ENCODE peak calls at places on chromosomes 2 and 18, in six cellular contexts. One of them, this sample, is unnamed.
A peak's percentile ranks its signal among the peaks of the same experiment; 100 is the strongest.

GRCh38 chr2:48227617-48228344 is 302.2 kb upstream of the STON1 start:
- DNase-seq in endothelial cell: no peak
- DNase-seq in LoVo: no peak
- DNase-seq in kidney: no peak
- DNase-seq in activated CD4-positive, alpha-beta T cell treated with anti-CD3 and anti-CD28 coated beads for 36 hours: no peak
- DNase-seq in NCI-H1417: no peak
- DNase-seq in this sample: no peak

GRCh38 chr2:71451695-71452094 is 1.7 kb upstream of the DYSF start:
- DNase-seq in NCI-H1417: no peak
- DNase-seq in kidney: no peak
- DNase-seq in LoVo: no peak
- DNase-seq in endothelial cell: no peak
- DNase-seq in activated CD4-positive, alpha-beta T cell treated with anti-CD3 and anti-CD28 coated beads for 36 hours: no peak
- DNase-seq in this sample: no peak

GRCh38 chr2:159129807-159130206 is 156.7 kb downstream of the WDSUB1 start:
- DNase-seq in activated CD4-positive, alpha-beta T cell treated with anti-CD3 and anti-CD28 coated beads for 36 hours: no peak
- DNase-seq in NCI-H1417: no peak
- DNase-seq in kidney: peak; percentile 83
- DNase-seq in LoVo: no peak
- DNase-seq in endothelial cell: no peak
- DNase-seq in this sample: no peak

GRCh38 chr2:230262246-230262645 is 36.7 kb downstream of the SP140 start:
- DNase-seq in kidney: no peak
- DNase-seq in NCI-H1417: no peak
- DNase-seq in activated CD4-positive, alpha-beta T cell treated with anti-CD3 and anti-CD28 coated beads for 36 hours: no peak
- DNase-seq in endothelial cell: no peak
- DNase-seq in LoVo: no peak
- DNase-seq in this sample: no peak

GRCh38 chr2:165902929-165903328 is 50.6 kb downstream of the TTC21B start:
- DNase-seq in endothelial cell: no peak
- DNase-seq in NCI-H1417: no peak
- DNase-seq in LoVo: no peak
- DNase-seq in kidney: no peak
- DNase-seq in activated CD4-positive, alpha-beta T cell treated with anti-CD3 and anti-CD28 coated beads for 36 hours: no peak
- DNase-seq in this sample: no peak

GRCh38 chr2:46923011-46923669 is 7.5 kb upstream of the MCFD2 start:
- DNase-seq in NCI-H1417: no peak
- DNase-seq in kidney: no peak
- DNase-seq in LoVo: peak; percentile 57
- DNase-seq in activated CD4-positive, alpha-beta T cell treated with anti-CD3 and anti-CD28 coated beads for 36 hours: no peak
- DNase-seq in endothelial cell: no peak
- DNase-seq in this sample: no peak

GRCh38 chr2:215904101-215904500 is 109.2 kb downstream of the MREG start:
- DNase-seq in kidney: no peak
- DNase-seq in endothelial cell: no peak
- DNase-seq in NCI-H1417: no peak
- DNase-seq in LoVo: no peak
- DNase-seq in activated CD4-positive, alpha-beta T cell treated with anti-CD3 and anti-CD28 coated beads for 36 hours: no peak
- DNase-seq in this sample: no peak

GRCh38 chr2:29009711-29010677 is 28.9 kb downstream of the TOGARAM2 start:
- DNase-seq in activated CD4-positive, alpha-beta T cell treated with anti-CD3 and anti-CD28 coated beads for 36 hours: no peak
- DNase-seq in NCI-H1417: no peak
- DNase-seq in endothelial cell: no peak
- DNase-seq in kidney: peak; percentile 66
- DNase-seq in LoVo: no peak
- DNase-seq in this sample: no peak

GRCh38 chr2:191038241-191038725 is 24.3 kb upstream of the STAT1 start:
- DNase-seq in NCI-H1417: no peak
- DNase-seq in kidney: no peak
- DNase-seq in endothelial cell: no peak
- DNase-seq in activated CD4-positive, alpha-beta T cell treated with anti-CD3 and anti-CD28 coated beads for 36 hours: peak; percentile 43
- DNase-seq in LoVo: no peak
- DNase-seq in this sample: no peak

GRCh38 chr2:46460241-46460921 is 19.0 kb upstream of the TMEM247 start:
- DNase-seq in kidney: peak; percentile 80
- DNase-seq in NCI-H1417: no peak
- DNase-seq in activated CD4-positive, alpha-beta T cell treated with anti-CD3 and anti-CD28 coated beads for 36 hours: no peak
- DNase-seq in endothelial cell: no peak
- DNase-seq in LoVo: no peak
- DNase-seq in this sample: peak; percentile 67

GRCh38 chr2:238169708-238170251 is 11.0 kb downstream of the ERFE start:
- DNase-seq in LoVo: no peak
- DNase-seq in endothelial cell: no peak
- DNase-seq in NCI-H1417: no peak
- DNase-seq in activated CD4-positive, alpha-beta T cell treated with anti-CD3 and anti-CD28 coated beads for 36 hours: no peak
- DNase-seq in kidney: peak; percentile 90
- DNase-seq in this sample: peak; percentile 58

GRCh38 chr2:239299218-239299939 is 101.4 kb downstream of the HDAC4 start:
- DNase-seq in LoVo: no peak
- DNase-seq in activated CD4-positive, alpha-beta T cell treated with anti-CD3 and anti-CD28 coated beads for 36 hours: no peak
- DNase-seq in NCI-H1417: no peak
- DNase-seq in endothelial cell: no peak
- DNase-seq in kidney: peak; percentile 50
- DNase-seq in this sample: peak; percentile 35

GRCh38 chr2:15730545-15731212 is 139.0 kb downstream of the DDX1 start:
- DNase-seq in activated CD4-positive, alpha-beta T cell treated with anti-CD3 and anti-CD28 coated beads for 36 hours: no peak
- DNase-seq in LoVo: peak; percentile 83
- DNase-seq in kidney: peak; percentile 98
- DNase-seq in endothelial cell: no peak
- DNase-seq in NCI-H1417: no peak
- DNase-seq in this sample: peak; percentile 93

GRCh38 chr18:62523255-62523588 is 397 bp downstream of the ZCCHC2 start:
- DNase-seq in LoVo: no peak
- DNase-seq in NCI-H1417: no peak
- DNase-seq in activated CD4-positive, alpha-beta T cell treated with anti-CD3 and anti-CD28 coated beads for 36 hours: no peak
- DNase-seq in kidney: no peak
- DNase-seq in endothelial cell: no peak
- DNase-seq in this sample: no peak

GRCh38 chr2:169165791-169166190 is 96.4 kb downstream of the DHRS9 start:
- DNase-seq in kidney: no peak
- DNase-seq in NCI-H1417: no peak
- DNase-seq in endothelial cell: no peak
- DNase-seq in LoVo: no peak
- DNase-seq in activated CD4-positive, alpha-beta T cell treated with anti-CD3 and anti-CD28 coated beads for 36 hours: no peak
- DNase-seq in this sample: no peak

GRCh38 chr18:63322246-63322645 is 2.7 kb upstream of the BCL2 start:
- DNase-seq in LoVo: no peak
- DNase-seq in NCI-H1417: no peak
- DNase-seq in activated CD4-positive, alpha-beta T cell treated with anti-CD3 and anti-CD28 coated beads for 36 hours: no peak
- DNase-seq in kidney: no peak
- DNase-seq in endothelial cell: no peak
- DNase-seq in this sample: no peak

GRCh38 chr2:55033076-55033742 is 17.0 kb downstream of the RTN4 start:
- DNase-seq in LoVo: no peak
- DNase-seq in NCI-H1417: no peak
- DNase-seq in endothelial cell: no peak
- DNase-seq in activated CD4-positive, alpha-beta T cell treated with anti-CD3 and anti-CD28 coated beads for 36 hours: no peak
- DNase-seq in kidney: no peak
- DNase-seq in this sample: no peak

GRCh38 chr2:15181092-15181745 is 379.9 kb downstream of the NBAS start:
- DNase-seq in kidney: no peak
- DNase-seq in NCI-H1417: no peak
- DNase-seq in endothelial cell: no peak
- DNase-seq in activated CD4-positive, alpha-beta T cell treated with anti-CD3 and anti-CD28 coated beads for 36 hours: no peak
- DNase-seq in LoVo: no peak
- DNase-seq in this sample: no peak

GRCh38 chr18:50080932-50081560 is 113.9 kb downstream of the MYO5B start:
- DNase-seq in LoVo: peak; percentile 71
- DNase-seq in endothelial cell: no peak
- DNase-seq in kidney: no peak
- DNase-seq in activated CD4-positive, alpha-beta T cell treated with anti-CD3 and anti-CD28 coated beads for 36 hours: no peak
- DNase-seq in NCI-H1417: no peak
- DNase-seq in this sample: no peak

GRCh38 chr2:173079968-173080860 is 4.6 kb downstream of the MAP3K20 start:
- DNase-seq in endothelial cell: no peak
- DNase-seq in NCI-H1417: no peak
- DNase-seq in activated CD4-positive, alpha-beta T cell treated with anti-CD3 and anti-CD28 coated beads for 36 hours: no peak
- DNase-seq in LoVo: peak; percentile 17
- DNase-seq in kidney: no peak
- DNase-seq in this sample: no peak

GRCh38 chr2:98634406-98635092 is 26.2 kb downstream of the UNC50 start:
- DNase-seq in LoVo: no peak
- DNase-seq in NCI-H1417: no peak
- DNase-seq in activated CD4-positive, alpha-beta T cell treated with anti-CD3 and anti-CD28 coated beads for 36 hours: peak; percentile 79
- DNase-seq in endothelial cell: peak; percentile 48
- DNase-seq in kidney: no peak
- DNase-seq in this sample: no peak

GRCh38 chr18:70334728-70335329 is 46.0 kb downstream of the SOCS6 start:
- DNase-seq in activated CD4-positive, alpha-beta T cell treated with anti-CD3 and anti-CD28 coated beads for 36 hours: no peak
- DNase-seq in endothelial cell: no peak
- DNase-seq in kidney: no peak
- DNase-seq in LoVo: peak; percentile 63
- DNase-seq in NCI-H1417: no peak
- DNase-seq in this sample: no peak

GRCh38 chr2:50746526-50746925 is 285.4 kb downstream of the NRXN1 start:
- DNase-seq in kidney: no peak
- DNase-seq in endothelial cell: peak; percentile 60
- DNase-seq in LoVo: no peak
- DNase-seq in NCI-H1417: peak; percentile 17
- DNase-seq in activated CD4-positive, alpha-beta T cell treated with anti-CD3 and anti-CD28 coated beads for 36 hours: peak; percentile 17
- DNase-seq in this sample: no peak

GRCh38 chr2:85933753-85934594 is 45.2 kb upstream of the ST3GAL5 start:
- DNase-seq in kidney: no peak
- DNase-seq in LoVo: peak; percentile 14
- DNase-seq in NCI-H1417: no peak
- DNase-seq in endothelial cell: no peak
- DNase-seq in activated CD4-positive, alpha-beta T cell treated with anti-CD3 and anti-CD28 coated beads for 36 hours: peak; percentile 31
- DNase-seq in this sample: no peak

GRCh38 chr2:237000481-237000880 is 85.2 kb upstream of the COPS8 start:
- DNase-seq in NCI-H1417: no peak
- DNase-seq in endothelial cell: no peak
- DNase-seq in kidney: no peak
- DNase-seq in activated CD4-positive, alpha-beta T cell treated with anti-CD3 and anti-CD28 coated beads for 36 hours: no peak
- DNase-seq in LoVo: no peak
- DNase-seq in this sample: no peak

GRCh38 chr2:33074197-33074596 is 127.4 kb downstream of the LTBP1 start:
- DNase-seq in activated CD4-positive, alpha-beta T cell treated with anti-CD3 and anti-CD28 coated beads for 36 hours: no peak
- DNase-seq in endothelial cell: no peak
- DNase-seq in kidney: no peak
- DNase-seq in NCI-H1417: no peak
- DNase-seq in LoVo: no peak
- DNase-seq in this sample: no peak

GRCh38 chr2:29525921-29526320 is 395.5 kb downstream of the ALK start:
- DNase-seq in LoVo: no peak
- DNase-seq in kidney: no peak
- DNase-seq in activated CD4-positive, alpha-beta T cell treated with anti-CD3 and anti-CD28 coated beads for 36 hours: no peak
- DNase-seq in endothelial cell: no peak
- DNase-seq in NCI-H1417: no peak
- DNase-seq in this sample: no peak

GRCh38 chr2:52810460-52810859 is 957.1 kb upstream of the CHAC2 start:
- DNase-seq in kidney: no peak
- DNase-seq in endothelial cell: no peak
- DNase-seq in activated CD4-positive, alpha-beta T cell treated with anti-CD3 and anti-CD28 coated beads for 36 hours: no peak
- DNase-seq in LoVo: peak; percentile 31
- DNase-seq in NCI-H1417: peak; percentile 62
- DNase-seq in this sample: no peak

GRCh38 chr2:196274387-196274809 is 103.0 kb upstream of the STK17B start:
- DNase-seq in activated CD4-positive, alpha-beta T cell treated with anti-CD3 and anti-CD28 coated beads for 36 hours: no peak
- DNase-seq in kidney: no peak
- DNase-seq in LoVo: peak; percentile 42
- DNase-seq in endothelial cell: no peak
- DNase-seq in NCI-H1417: peak; percentile 95
- DNase-seq in this sample: no peak

GRCh38 chr2:29530281-29530680 is 391.1 kb downstream of the ALK start:
- DNase-seq in NCI-H1417: no peak
- DNase-seq in activated CD4-positive, alpha-beta T cell treated with anti-CD3 and anti-CD28 coated beads for 36 hours: no peak
- DNase-seq in kidney: no peak
- DNase-seq in LoVo: no peak
- DNase-seq in endothelial cell: no peak
- DNase-seq in this sample: no peak

GRCh38 chr18:50644807-50645206 is 84.9 kb downstream of the MAPK4 start:
- DNase-seq in activated CD4-positive, alpha-beta T cell treated with anti-CD3 and anti-CD28 coated beads for 36 hours: no peak
- DNase-seq in endothelial cell: peak; percentile 20
- DNase-seq in LoVo: no peak
- DNase-seq in kidney: no peak
- DNase-seq in NCI-H1417: peak; percentile 10
- DNase-seq in this sample: no peak

GRCh38 chr2:64649626-64650025 is 4.1 kb downstream of the SERTAD2 start:
- DNase-seq in activated CD4-positive, alpha-beta T cell treated with anti-CD3 and anti-CD28 coated beads for 36 hours: no peak
- DNase-seq in kidney: peak; percentile 86
- DNase-seq in endothelial cell: no peak
- DNase-seq in NCI-H1417: peak; percentile 36
- DNase-seq in LoVo: peak; percentile 32
- DNase-seq in this sample: no peak

GRCh38 chr2:237651761-237652160 is 24.4 kb downstream of the LRRFIP1 start:
- DNase-seq in endothelial cell: no peak
- DNase-seq in activated CD4-positive, alpha-beta T cell treated with anti-CD3 and anti-CD28 coated beads for 36 hours: no peak
- DNase-seq in LoVo: no peak
- DNase-seq in kidney: no peak
- DNase-seq in NCI-H1417: no peak
- DNase-seq in this sample: no peak

GRCh38 chr2:66888246-66888645 is 453.3 kb downstream of the MEIS1 start:
- DNase-seq in activated CD4-positive, alpha-beta T cell treated with anti-CD3 and anti-CD28 coated beads for 36 hours: no peak
- DNase-seq in kidney: no peak
- DNase-seq in endothelial cell: no peak
- DNase-seq in LoVo: no peak
- DNase-seq in NCI-H1417: no peak
- DNase-seq in this sample: no peak

GRCh38 chr2:135985826-135986393 is 484 bp upstream of the DARS1 start:
- DNase-seq in NCI-H1417: no peak
- DNase-seq in LoVo: no peak
- DNase-seq in kidney: no peak
- DNase-seq in endothelial cell: no peak
- DNase-seq in activated CD4-positive, alpha-beta T cell treated with anti-CD3 and anti-CD28 coated beads for 36 hours: peak; percentile 89
- DNase-seq in this sample: no peak

GRCh38 chr2:36367497-36368353 is 12.1 kb downstream of the CRIM1 start:
- DNase-seq in kidney: no peak
- DNase-seq in endothelial cell: no peak
- DNase-seq in activated CD4-positive, alpha-beta T cell treated with anti-CD3 and anti-CD28 coated beads for 36 hours: no peak
- DNase-seq in LoVo: no peak
- DNase-seq in NCI-H1417: no peak
- DNase-seq in this sample: no peak

GRCh38 chr2:8495189-8495855 is 186.5 kb upstream of the ID2 start:
- DNase-seq in LoVo: no peak
- DNase-seq in kidney: no peak
- DNase-seq in NCI-H1417: peak; percentile 34
- DNase-seq in activated CD4-positive, alpha-beta T cell treated with anti-CD3 and anti-CD28 coated beads for 36 hours: no peak
- DNase-seq in endothelial cell: no peak
- DNase-seq in this sample: no peak

GRCh38 chr18:45058076-45058475 is 377.4 kb downstream of the SETBP1 start:
- DNase-seq in kidney: no peak
- DNase-seq in LoVo: no peak
- DNase-seq in endothelial cell: no peak
- DNase-seq in NCI-H1417: no peak
- DNase-seq in activated CD4-positive, alpha-beta T cell treated with anti-CD3 and anti-CD28 coated beads for 36 hours: no peak
- DNase-seq in this sample: no peak

GRCh38 chr2:74206180-74206688 is 7.8 kb downstream of the MTHFD2 start:
- DNase-seq in activated CD4-positive, alpha-beta T cell treated with anti-CD3 and anti-CD28 coated beads for 36 hours: peak; percentile 63
- DNase-seq in endothelial cell: no peak
- DNase-seq in LoVo: no peak
- DNase-seq in kidney: no peak
- DNase-seq in NCI-H1417: no peak
- DNase-seq in this sample: no peak

This sample was measured in upper lobe of right lung.